ENCODE peak calls at places on chromosomes 5 and 9, in six cellular contexts. O is tibial nerve; P is fibroblast of lung; Q is KG1; J is nephron progenitor cell; K is CD8-positive, alpha-beta memory T cell. I is an unnamed sample.

GRCh38 chr5:6216516-6217075 is 161.8 kb downstream of the MED10 start:
- DNase-seq in O (no peak), P (no peak), Q (no peak), J (no peak), K (no peak), I (no peak)

GRCh38 chr5:130112246-130112645 is 208.0 kb downstream of the CHSY3 start:
- DNase-seq in O (no peak), P (no peak), Q (no peak), J (no peak), K (no peak), I (no peak)

GRCh38 chr5:57324159-57324558 is 150.3 kb downstream of the GPBP1 start:
- DNase-seq in O (no peak), P (peak), Q (no peak), J (no peak), K (no peak), I (no peak)

GRCh38 chr5:52010430-52010829 is 627.2 kb downstream of the ISL1 start:
- DNase-seq in O (no peak), P (no peak), Q (no peak), J (no peak), K (no peak), I (no peak)

GRCh38 chr5:108521841-108522506 is 140.1 kb upstream of the FBXL17 start:
- DNase-seq in O (no peak), P (peak), Q (no peak), J (peak), K (peak), I (no peak)

GRCh38 chr9:95574176-95574575 is 57.4 kb upstream of the PTCH1 start:
- DNase-seq in O (no peak), P (no peak), Q (no peak), J (no peak), K (peak), I (no peak)

GRCh38 chr9:127796225-127796813 is 6.4 kb upstream of the FPGS start:
- DNase-seq in O (no peak), P (peak), Q (peak), J (no peak), K (no peak), I (no peak)

GRCh38 chr9:116987902-116988301 is 300.8 kb downstream of the TRIM32 start:
- DNase-seq in O (no peak), P (no peak), Q (no peak), J (no peak), K (no peak), I (no peak)

GRCh38 chr5:82388186-82388585 is 110.0 kb upstream of the RPS23 start:
- DNase-seq in O (no peak), P (peak), Q (no peak), J (no peak), K (no peak), I (no peak)